ENCODE peak calls at places on chromosomes 7 and 10, in ten cellular contexts. One of them, this sample, is unnamed.
A peak's percentile ranks its signal among the peaks of the same experiment; 100 is the strongest.

GRCh38 chr7:100441641-100442535 is 5.6 kb upstream of the PPP1R35 start:
- DNase-seq in hypothalamus: no peak
- DNase-seq in HFFc6: no peak
- DNase-seq in HT1080: no peak
- DNase-seq in HEK293T: no peak
- DNase-seq in GM03348: no peak
- DNase-seq in lung microvascular endothelial cell: no peak
- DNase-seq in NCI-H1048: no peak
- DNase-seq in M059J: no peak
- DNase-seq in activated CD4-positive, alpha-beta T cell treated with anti-CD3 and anti-CD28 coated beads, Interleukin-2, amount 10 ng/mL, durations not matched to agents 7 days and 5 days: no peak
- DNase-seq in this sample: no peak

GRCh38 chr7:19964198-19964597 is 190.8 kb upstream of the TMEM196 start:
- DNase-seq in hypothalamus: no peak
- DNase-seq in HFFc6: no peak
- DNase-seq in HT1080: peak; percentile 7
- DNase-seq in HEK293T: no peak
- DNase-seq in GM03348: peak; percentile 46
- DNase-seq in lung microvascular endothelial cell: no peak
- DNase-seq in NCI-H1048: no peak
- DNase-seq in M059J: peak; percentile 68
- DNase-seq in activated CD4-positive, alpha-beta T cell treated with anti-CD3 and anti-CD28 coated beads, Interleukin-2, amount 10 ng/mL, durations not matched to agents 7 days and 5 days: no peak
- DNase-seq in this sample: peak; percentile 78

GRCh38 chr7:1842321-1843221 is 172.5 kb downstream of the ELFN1 start:
- DNase-seq in hypothalamus: no peak
- DNase-seq in HFFc6: peak; percentile 3
- DNase-seq in HT1080: no peak
- DNase-seq in HEK293T: no peak
- DNase-seq in GM03348: no peak
- DNase-seq in lung microvascular endothelial cell: no peak
- DNase-seq in NCI-H1048: no peak
- DNase-seq in M059J: no peak
- DNase-seq in activated CD4-positive, alpha-beta T cell treated with anti-CD3 and anti-CD28 coated beads, Interleukin-2, amount 10 ng/mL, durations not matched to agents 7 days and 5 days: no peak
- DNase-seq in this sample: no peak

GRCh38 chr10:79299397-79300370 is 47.6 kb upstream of the PPIF start:
- DNase-seq in hypothalamus: no peak
- DNase-seq in HFFc6: peak; percentile 91
- DNase-seq in HT1080: peak; percentile 91
- DNase-seq in HEK293T: no peak
- DNase-seq in GM03348: peak; percentile 94
- DNase-seq in lung microvascular endothelial cell: peak; percentile 64
- DNase-seq in NCI-H1048: no peak
- DNase-seq in M059J: peak; percentile 94
- DNase-seq in activated CD4-positive, alpha-beta T cell treated with anti-CD3 and anti-CD28 coated beads, Interleukin-2, amount 10 ng/mL, durations not matched to agents 7 days and 5 days: no peak
- DNase-seq in this sample: peak; percentile 85

GRCh38 chr10:112295853-112296830 is 12.9 kb downstream of the TECTB start:
- DNase-seq in hypothalamus: no peak
- DNase-seq in HFFc6: peak; percentile 63
- DNase-seq in HT1080: no peak
- DNase-seq in HEK293T: no peak
- DNase-seq in GM03348: peak; percentile 55
- DNase-seq in lung microvascular endothelial cell: no peak
- DNase-seq in NCI-H1048: no peak
- DNase-seq in M059J: peak; percentile 85
- DNase-seq in activated CD4-positive, alpha-beta T cell treated with anti-CD3 and anti-CD28 coated beads, Interleukin-2, amount 10 ng/mL, durations not matched to agents 7 days and 5 days: no peak
- DNase-seq in this sample: no peak

GRCh38 chr10:7818295-7819125 is at the start of gene TAF3:
- DNase-seq in hypothalamus: peak; percentile 56
- DNase-seq in HFFc6: peak; percentile 83
- DNase-seq in HT1080: peak; percentile 76
- DNase-seq in HEK293T: peak; percentile 95
- DNase-seq in GM03348: peak; percentile 95
- DNase-seq in lung microvascular endothelial cell: peak; percentile 89
- DNase-seq in NCI-H1048: peak; percentile 74
- DNase-seq in M059J: peak; percentile 70
- DNase-seq in activated CD4-positive, alpha-beta T cell treated with anti-CD3 and anti-CD28 coated beads, Interleukin-2, amount 10 ng/mL, durations not matched to agents 7 days and 5 days: peak; percentile 93
- DNase-seq in this sample: peak; percentile 66

GRCh38 chr10:101577121-101577871 is 10.8 kb downstream of the POLL start:
- DNase-seq in hypothalamus: no peak
- DNase-seq in HFFc6: no peak
- DNase-seq in HT1080: no peak
- DNase-seq in HEK293T: no peak
- DNase-seq in GM03348: no peak
- DNase-seq in lung microvascular endothelial cell: no peak
- DNase-seq in NCI-H1048: no peak
- DNase-seq in M059J: no peak
- DNase-seq in activated CD4-positive, alpha-beta T cell treated with anti-CD3 and anti-CD28 coated beads, Interleukin-2, amount 10 ng/mL, durations not matched to agents 7 days and 5 days: no peak
- DNase-seq in this sample: no peak

GRCh38 chr10:124701435-124701834 is 42.7 kb downstream of the FAM53B start:
- DNase-seq in hypothalamus: peak; percentile 46
- DNase-seq in HFFc6: no peak
- DNase-seq in HT1080: no peak
- DNase-seq in HEK293T: no peak
- DNase-seq in GM03348: no peak
- DNase-seq in lung microvascular endothelial cell: peak; percentile 91
- DNase-seq in NCI-H1048: no peak
- DNase-seq in M059J: no peak
- DNase-seq in activated CD4-positive, alpha-beta T cell treated with anti-CD3 and anti-CD28 coated beads, Interleukin-2, amount 10 ng/mL, durations not matched to agents 7 days and 5 days: no peak
- DNase-seq in this sample: peak; percentile 54

GRCh38 chr7:80154656-80155325 is 20.2 kb downstream of the GNAI1 start:
- DNase-seq in hypothalamus: no peak
- DNase-seq in HFFc6: no peak
- DNase-seq in HT1080: no peak
- DNase-seq in HEK293T: no peak
- DNase-seq in GM03348: peak; percentile 22
- DNase-seq in lung microvascular endothelial cell: peak; percentile 21
- DNase-seq in NCI-H1048: no peak
- DNase-seq in M059J: peak; percentile 46
- DNase-seq in activated CD4-positive, alpha-beta T cell treated with anti-CD3 and anti-CD28 coated beads, Interleukin-2, amount 10 ng/mL, durations not matched to agents 7 days and 5 days: no peak
- DNase-seq in this sample: no peak

GRCh38 chr7:40356312-40356711 is 221.5 kb downstream of the SUGCT start:
- DNase-seq in hypothalamus: no peak
- DNase-seq in HFFc6: peak; percentile 19
- DNase-seq in HT1080: no peak
- DNase-seq in HEK293T: no peak
- DNase-seq in GM03348: peak; percentile 30
- DNase-seq in lung microvascular endothelial cell: no peak
- DNase-seq in NCI-H1048: no peak
- DNase-seq in M059J: peak; percentile 32
- DNase-seq in activated CD4-positive, alpha-beta T cell treated with anti-CD3 and anti-CD28 coated beads, Interleukin-2, amount 10 ng/mL, durations not matched to agents 7 days and 5 days: no peak
- DNase-seq in this sample: peak; percentile 55

GRCh38 chr7:28956608-28957063 is 1.5 kb downstream of the TRIL start:
- DNase-seq in hypothalamus: no peak
- DNase-seq in HFFc6: no peak
- DNase-seq in HT1080: no peak
- DNase-seq in HEK293T: peak; percentile 83
- DNase-seq in GM03348: peak; percentile 67
- DNase-seq in lung microvascular endothelial cell: peak; percentile 55
- DNase-seq in NCI-H1048: no peak
- DNase-seq in M059J: no peak
- DNase-seq in activated CD4-positive, alpha-beta T cell treated with anti-CD3 and anti-CD28 coated beads, Interleukin-2, amount 10 ng/mL, durations not matched to agents 7 days and 5 days: peak; percentile 8
- DNase-seq in this sample: peak; percentile 34

GRCh38 chr10:50636576-50636975 is 12.8 kb upstream of the SGMS1 start:
- DNase-seq in hypothalamus: no peak
- DNase-seq in HFFc6: no peak
- DNase-seq in HT1080: no peak
- DNase-seq in HEK293T: no peak
- DNase-seq in GM03348: no peak
- DNase-seq in lung microvascular endothelial cell: no peak
- DNase-seq in NCI-H1048: no peak
- DNase-seq in M059J: no peak
- DNase-seq in activated CD4-positive, alpha-beta T cell treated with anti-CD3 and anti-CD28 coated beads, Interleukin-2, amount 10 ng/mL, durations not matched to agents 7 days and 5 days: peak; percentile 60
- DNase-seq in this sample: peak; percentile 47

GRCh38 chr10:102120987-102121738 is 995 bp upstream of the LDB1 start:
- DNase-seq in hypothalamus: no peak
- DNase-seq in HFFc6: peak; percentile 70
- DNase-seq in HT1080: peak; percentile 39
- DNase-seq in HEK293T: no peak
- DNase-seq in GM03348: peak; percentile 78
- DNase-seq in lung microvascular endothelial cell: no peak
- DNase-seq in NCI-H1048: no peak
- DNase-seq in M059J: peak; percentile 62
- DNase-seq in activated CD4-positive, alpha-beta T cell treated with anti-CD3 and anti-CD28 coated beads, Interleukin-2, amount 10 ng/mL, durations not matched to agents 7 days and 5 days: no peak
- DNase-seq in this sample: peak; percentile 71

GRCh38 chr7:12102101-12102500 is 109.0 kb upstream of the TMEM106B start:
- DNase-seq in hypothalamus: no peak
- DNase-seq in HFFc6: no peak
- DNase-seq in HT1080: no peak
- DNase-seq in HEK293T: no peak
- DNase-seq in GM03348: no peak
- DNase-seq in lung microvascular endothelial cell: no peak
- DNase-seq in NCI-H1048: no peak
- DNase-seq in M059J: no peak
- DNase-seq in activated CD4-positive, alpha-beta T cell treated with anti-CD3 and anti-CD28 coated beads, Interleukin-2, amount 10 ng/mL, durations not matched to agents 7 days and 5 days: no peak
- DNase-seq in this sample: no peak

GRCh38 chr10:69959911-69960310 is 92.7 kb upstream of the MACROH2A2 start:
- DNase-seq in hypothalamus: no peak
- DNase-seq in HFFc6: no peak
- DNase-seq in HT1080: no peak
- DNase-seq in HEK293T: no peak
- DNase-seq in GM03348: no peak
- DNase-seq in lung microvascular endothelial cell: no peak
- DNase-seq in NCI-H1048: no peak
- DNase-seq in M059J: no peak
- DNase-seq in activated CD4-positive, alpha-beta T cell treated with anti-CD3 and anti-CD28 coated beads, Interleukin-2, amount 10 ng/mL, durations not matched to agents 7 days and 5 days: no peak
- DNase-seq in this sample: no peak

GRCh38 chr7:101436857-101437576 is 74.3 kb downstream of the COL26A1 start:
- DNase-seq in hypothalamus: no peak
- DNase-seq in HFFc6: no peak
- DNase-seq in HT1080: no peak
- DNase-seq in HEK293T: peak; percentile 78
- DNase-seq in GM03348: no peak
- DNase-seq in lung microvascular endothelial cell: no peak
- DNase-seq in NCI-H1048: no peak
- DNase-seq in M059J: no peak
- DNase-seq in activated CD4-positive, alpha-beta T cell treated with anti-CD3 and anti-CD28 coated beads, Interleukin-2, amount 10 ng/mL, durations not matched to agents 7 days and 5 days: no peak
- DNase-seq in this sample: no peak

GRCh38 chr7:135684134-135684533 is 21.8 kb downstream of the STMP1 start:
- DNase-seq in hypothalamus: no peak
- DNase-seq in HFFc6: peak; percentile 55
- DNase-seq in HT1080: peak; percentile 47
- DNase-seq in HEK293T: no peak
- DNase-seq in GM03348: peak; percentile 43
- DNase-seq in lung microvascular endothelial cell: peak; percentile 46
- DNase-seq in NCI-H1048: no peak
- DNase-seq in M059J: peak; percentile 86
- DNase-seq in activated CD4-positive, alpha-beta T cell treated with anti-CD3 and anti-CD28 coated beads, Interleukin-2, amount 10 ng/mL, durations not matched to agents 7 days and 5 days: no peak
- DNase-seq in this sample: peak; percentile 49